ENCODE peak calls at places on chromosomes 2 and 18, in four cellular contexts. One of them, this sample, is unnamed.

GRCh38 chr2:47056875-47057731 is 98.0 kb downstream of the STPG4 start:
- DNase-seq in thyroid gland: no peak
- DNase-seq in activated T-cell treated with anti-CD3 and anti-CD28 coated beads for 4 hours: no peak
- DNase-seq in brain microvascular endothelial cell: no peak
- DNase-seq in this sample: no peak

GRCh38 chr2:98912221-98912851 is 23.7 kb downstream of the CRACDL start:
- DNase-seq in thyroid gland: peak
- DNase-seq in activated T-cell treated with anti-CD3 and anti-CD28 coated beads for 4 hours: no peak
- DNase-seq in brain microvascular endothelial cell: peak
- DNase-seq in this sample: peak

GRCh38 chr18:41845563-41845962 is 109.5 kb upstream of the PIK3C3 start:
- DNase-seq in thyroid gland: no peak
- DNase-seq in activated T-cell treated with anti-CD3 and anti-CD28 coated beads for 4 hours: no peak
- DNase-seq in brain microvascular endothelial cell: no peak
- DNase-seq in this sample: no peak

GRCh38 chr18:46333371-46334199 is 229.4 kb downstream of the HAUS1 start:
- DNase-seq in thyroid gland: peak
- DNase-seq in activated T-cell treated with anti-CD3 and anti-CD28 coated beads for 4 hours: no peak
- DNase-seq in brain microvascular endothelial cell: no peak
- DNase-seq in this sample: peak

GRCh38 chr2:140695163-140695562 is 1435.7 kb downstream of the LRP1B start:
- DNase-seq in thyroid gland: peak
- DNase-seq in activated T-cell treated with anti-CD3 and anti-CD28 coated beads for 4 hours: no peak
- DNase-seq in brain microvascular endothelial cell: peak
- DNase-seq in this sample: no peak

GRCh38 chr2:26745609-26746327 is 18.3 kb upstream of the SLC35F6 start:
- DNase-seq in thyroid gland: peak
- DNase-seq in activated T-cell treated with anti-CD3 and anti-CD28 coated beads for 4 hours: peak
- DNase-seq in brain microvascular endothelial cell: peak
- DNase-seq in this sample: peak

GRCh38 chr2:180247658-180248057 is 240.6 kb upstream of the CWC22 start:
- DNase-seq in thyroid gland: no peak
- DNase-seq in activated T-cell treated with anti-CD3 and anti-CD28 coated beads for 4 hours: no peak
- DNase-seq in brain microvascular endothelial cell: no peak
- DNase-seq in this sample: no peak

GRCh38 chr18:48834421-48835011 is 116.2 kb downstream of the SMAD7 start:
- DNase-seq in thyroid gland: peak
- DNase-seq in activated T-cell treated with anti-CD3 and anti-CD28 coated beads for 4 hours: peak
- DNase-seq in brain microvascular endothelial cell: peak
- DNase-seq in this sample: peak

GRCh38 chr2:60359569-60359968 is 193.9 kb downstream of the BCL11A start:
- DNase-seq in thyroid gland: no peak
- DNase-seq in activated T-cell treated with anti-CD3 and anti-CD28 coated beads for 4 hours: no peak
- DNase-seq in brain microvascular endothelial cell: no peak
- DNase-seq in this sample: no peak

GRCh38 chr2:120919771-120920437 is 184.2 kb downstream of the GLI2 start:
- DNase-seq in thyroid gland: peak
- DNase-seq in activated T-cell treated with anti-CD3 and anti-CD28 coated beads for 4 hours: no peak
- DNase-seq in brain microvascular endothelial cell: peak
- DNase-seq in this sample: peak

GRCh38 chr2:58350484-58350883 is 109.4 kb upstream of the FANCL start:
- DNase-seq in thyroid gland: no peak
- DNase-seq in activated T-cell treated with anti-CD3 and anti-CD28 coated beads for 4 hours: no peak
- DNase-seq in brain microvascular endothelial cell: no peak
- DNase-seq in this sample: no peak

GRCh38 chr2:36059684-36060083 is 295.9 kb upstream of the CRIM1 start:
- DNase-seq in thyroid gland: no peak
- DNase-seq in activated T-cell treated with anti-CD3 and anti-CD28 coated beads for 4 hours: no peak
- DNase-seq in brain microvascular endothelial cell: no peak
- DNase-seq in this sample: no peak

GRCh38 chr2:3683748-3684454 is 19.5 kb upstream of the DCDC2C start:
- DNase-seq in thyroid gland: no peak
- DNase-seq in activated T-cell treated with anti-CD3 and anti-CD28 coated beads for 4 hours: no peak
- DNase-seq in brain microvascular endothelial cell: peak
- DNase-seq in this sample: no peak

GRCh38 chr2:58133395-58133794 is 86.8 kb downstream of the VRK2 start:
- DNase-seq in thyroid gland: no peak
- DNase-seq in activated T-cell treated with anti-CD3 and anti-CD28 coated beads for 4 hours: no peak
- DNase-seq in brain microvascular endothelial cell: peak
- DNase-seq in this sample: no peak

GRCh38 chr18:51257150-51257549 is 59.7 kb upstream of the MEX3C start:
- DNase-seq in thyroid gland: no peak
- DNase-seq in activated T-cell treated with anti-CD3 and anti-CD28 coated beads for 4 hours: no peak
- DNase-seq in brain microvascular endothelial cell: no peak
- DNase-seq in this sample: no peak

GRCh38 chr2:220279840-220280239 is 652.4 kb downstream of the SLC4A3 start:
- DNase-seq in thyroid gland: no peak
- DNase-seq in activated T-cell treated with anti-CD3 and anti-CD28 coated beads for 4 hours: no peak
- DNase-seq in brain microvascular endothelial cell: peak
- DNase-seq in this sample: no peak

GRCh38 chr2:200860092-200860795 is 4.2 kb downstream of the CLK1 start:
- DNase-seq in thyroid gland: no peak
- DNase-seq in activated T-cell treated with anti-CD3 and anti-CD28 coated beads for 4 hours: no peak
- DNase-seq in brain microvascular endothelial cell: peak
- DNase-seq in this sample: peak

GRCh38 chr2:113219889-113220641 is 46.3 kb downstream of the PSD4 start:
- DNase-seq in thyroid gland: peak
- DNase-seq in activated T-cell treated with anti-CD3 and anti-CD28 coated beads for 4 hours: no peak
- DNase-seq in brain microvascular endothelial cell: peak
- DNase-seq in this sample: no peak

GRCh38 chr2:98441706-98442450 is 2.8 kb upstream of the INPP4A start:
- DNase-seq in thyroid gland: no peak
- DNase-seq in activated T-cell treated with anti-CD3 and anti-CD28 coated beads for 4 hours: no peak
- DNase-seq in brain microvascular endothelial cell: no peak
- DNase-seq in this sample: no peak

GRCh38 chr2:207504513-207505171 is 25.1 kb upstream of the CREB1 start:
- DNase-seq in thyroid gland: peak
- DNase-seq in activated T-cell treated with anti-CD3 and anti-CD28 coated beads for 4 hours: no peak
- DNase-seq in brain microvascular endothelial cell: peak
- DNase-seq in this sample: peak

GRCh38 chr18:6269933-6270332 is 144.8 kb downstream of the L3MBTL4 start:
- DNase-seq in thyroid gland: no peak
- DNase-seq in activated T-cell treated with anti-CD3 and anti-CD28 coated beads for 4 hours: no peak
- DNase-seq in brain microvascular endothelial cell: no peak
- DNase-seq in this sample: no peak

GRCh38 chr2:177289824-177290632 is 25.5 kb upstream of the NFE2L2 start:
- DNase-seq in thyroid gland: no peak
- DNase-seq in activated T-cell treated with anti-CD3 and anti-CD28 coated beads for 4 hours: no peak
- DNase-seq in brain microvascular endothelial cell: no peak
- DNase-seq in this sample: no peak